ENCODE peak calls at places on chromosomes 4 and X, in eight cellular contexts. One of them, this sample, is unnamed.

GRCh38 chr4:46844325-46844917 is 64.6 kb downstream of the COX7B2 start:
- DNase-seq in NCI-H1436: peak; percentile 10
- DNase-seq in neural progenitor cell: peak; percentile 73
- DNase-seq in GM04504: peak; percentile 4
- DNase-seq in spleen: no peak
- DNase-seq in activated CD8-positive, alpha-beta T cell treated with anti-CD3 and anti-CD28 coated beads for 36 hours: peak; percentile 79
- DNase-seq in midbrain: peak; percentile 76
- DNase-seq in SK-N-SH: peak; percentile 23
- DNase-seq in this sample: peak; percentile 68

GRCh38 chrX:46649421-46650260 is 76.1 kb downstream of the CHST7 start:
- DNase-seq in neural progenitor cell: peak; percentile 45
- DNase-seq in activated CD8-positive, alpha-beta T cell treated with anti-CD3 and anti-CD28 coated beads for 36 hours: no peak
- DNase-seq in GM04504: no peak
- DNase-seq in NCI-H1436: no peak
- DNase-seq in spleen: no peak
- DNase-seq in midbrain: peak; percentile 6
- DNase-seq in SK-N-SH: peak; percentile 52
- DNase-seq in this sample: peak; percentile 41

GRCh38 chr4:143097751-143098150 is 87.0 kb upstream of the USP38 start:
- DNase-seq in GM04504: no peak
- DNase-seq in neural progenitor cell: no peak
- DNase-seq in activated CD8-positive, alpha-beta T cell treated with anti-CD3 and anti-CD28 coated beads for 36 hours: no peak
- DNase-seq in midbrain: no peak
- DNase-seq in spleen: no peak
- DNase-seq in SK-N-SH: no peak
- DNase-seq in NCI-H1436: no peak
- DNase-seq in this sample: no peak

GRCh38 chr4:849478-850175 is 23.7 kb upstream of the CPLX1 start:
- DNase-seq in neural progenitor cell: no peak
- DNase-seq in SK-N-SH: peak; percentile 24
- DNase-seq in activated CD8-positive, alpha-beta T cell treated with anti-CD3 and anti-CD28 coated beads for 36 hours: no peak
- DNase-seq in GM04504: no peak
- DNase-seq in midbrain: no peak
- DNase-seq in NCI-H1436: no peak
- DNase-seq in spleen: peak; percentile 68
- DNase-seq in this sample: no peak

GRCh38 chrX:114924846-114925245 is 92.6 kb downstream of the IL13RA2 start:
- DNase-seq in midbrain: no peak
- DNase-seq in NCI-H1436: no peak
- DNase-seq in GM04504: peak; percentile 2
- DNase-seq in SK-N-SH: no peak
- DNase-seq in activated CD8-positive, alpha-beta T cell treated with anti-CD3 and anti-CD28 coated beads for 36 hours: no peak
- DNase-seq in spleen: no peak
- DNase-seq in neural progenitor cell: no peak
- DNase-seq in this sample: no peak

GRCh38 chr4:23337292-23337691 is 552.6 kb downstream of the PPARGC1A start:
- DNase-seq in NCI-H1436: no peak
- DNase-seq in activated CD8-positive, alpha-beta T cell treated with anti-CD3 and anti-CD28 coated beads for 36 hours: no peak
- DNase-seq in neural progenitor cell: peak; percentile 22
- DNase-seq in GM04504: no peak
- DNase-seq in SK-N-SH: no peak
- DNase-seq in spleen: no peak
- DNase-seq in midbrain: no peak
- DNase-seq in this sample: no peak

GRCh38 chrX:53547668-53548067 is 113.5 kb upstream of the HSD17B10 start:
- DNase-seq in neural progenitor cell: no peak
- DNase-seq in GM04504: no peak
- DNase-seq in activated CD8-positive, alpha-beta T cell treated with anti-CD3 and anti-CD28 coated beads for 36 hours: peak; percentile 11
- DNase-seq in spleen: no peak
- DNase-seq in midbrain: no peak
- DNase-seq in NCI-H1436: no peak
- DNase-seq in SK-N-SH: no peak
- DNase-seq in this sample: no peak

GRCh38 chr4:182179105-182179504 is 64.1 kb upstream of the TENM3 start:
- DNase-seq in NCI-H1436: peak; percentile 73
- DNase-seq in SK-N-SH: peak; percentile 45
- DNase-seq in activated CD8-positive, alpha-beta T cell treated with anti-CD3 and anti-CD28 coated beads for 36 hours: no peak
- DNase-seq in GM04504: no peak
- DNase-seq in neural progenitor cell: peak; percentile 87
- DNase-seq in spleen: no peak
- DNase-seq in midbrain: no peak
- DNase-seq in this sample: no peak

GRCh38 chrX:43970528-43970927 is 2.7 kb downstream of the NDP start:
- DNase-seq in neural progenitor cell: no peak
- DNase-seq in SK-N-SH: no peak
- DNase-seq in midbrain: no peak
- DNase-seq in spleen: no peak
- DNase-seq in NCI-H1436: no peak
- DNase-seq in GM04504: no peak
- DNase-seq in activated CD8-positive, alpha-beta T cell treated with anti-CD3 and anti-CD28 coated beads for 36 hours: no peak
- DNase-seq in this sample: no peak

GRCh38 chr4:73723029-73723428 is 17.3 kb upstream of the CXCL8 start:
- DNase-seq in activated CD8-positive, alpha-beta T cell treated with anti-CD3 and anti-CD28 coated beads for 36 hours: no peak
- DNase-seq in midbrain: no peak
- DNase-seq in spleen: no peak
- DNase-seq in SK-N-SH: no peak
- DNase-seq in neural progenitor cell: no peak
- DNase-seq in GM04504: no peak
- DNase-seq in NCI-H1436: no peak
- DNase-seq in this sample: no peak

GRCh38 chr4:74230902-74231499 is 73.1 kb downstream of the MTHFD2L start:
- DNase-seq in activated CD8-positive, alpha-beta T cell treated with anti-CD3 and anti-CD28 coated beads for 36 hours: peak; percentile 18
- DNase-seq in spleen: no peak
- DNase-seq in SK-N-SH: no peak
- DNase-seq in GM04504: peak; percentile 81
- DNase-seq in neural progenitor cell: no peak
- DNase-seq in NCI-H1436: no peak
- DNase-seq in midbrain: no peak
- DNase-seq in this sample: no peak

GRCh38 chr4:172411180-172411579 is 598.0 kb downstream of the GALNTL6 start:
- DNase-seq in midbrain: no peak
- DNase-seq in spleen: no peak
- DNase-seq in neural progenitor cell: no peak
- DNase-seq in activated CD8-positive, alpha-beta T cell treated with anti-CD3 and anti-CD28 coated beads for 36 hours: no peak
- DNase-seq in SK-N-SH: peak; percentile 21
- DNase-seq in NCI-H1436: peak; percentile 56
- DNase-seq in GM04504: no peak
- DNase-seq in this sample: no peak

GRCh38 chrX:135974279-135974856 is 580 bp upstream of the MMGT1 start:
- DNase-seq in activated CD8-positive, alpha-beta T cell treated with anti-CD3 and anti-CD28 coated beads for 36 hours: peak; percentile 64
- DNase-seq in midbrain: peak; percentile 60
- DNase-seq in spleen: peak; percentile 89
- DNase-seq in neural progenitor cell: peak; percentile 85
- DNase-seq in SK-N-SH: peak; percentile 92
- DNase-seq in GM04504: no peak
- DNase-seq in NCI-H1436: peak; percentile 81
- DNase-seq in this sample: peak; percentile 81

GRCh38 chr4:180828455-180829018 is 1414.7 kb upstream of the TENM3 start:
- DNase-seq in spleen: no peak
- DNase-seq in activated CD8-positive, alpha-beta T cell treated with anti-CD3 and anti-CD28 coated beads for 36 hours: peak; percentile 22
- DNase-seq in NCI-H1436: peak; percentile 41
- DNase-seq in midbrain: peak; percentile 73
- DNase-seq in SK-N-SH: peak; percentile 51
- DNase-seq in GM04504: no peak
- DNase-seq in neural progenitor cell: peak; percentile 51
- DNase-seq in this sample: peak; percentile 73

GRCh38 chr4:112060212-112060611 is 85.0 kb upstream of the FAM241A start:
- DNase-seq in spleen: no peak
- DNase-seq in GM04504: no peak
- DNase-seq in midbrain: peak; percentile 4
- DNase-seq in neural progenitor cell: peak; percentile 52
- DNase-seq in SK-N-SH: peak; percentile 13
- DNase-seq in NCI-H1436: no peak
- DNase-seq in activated CD8-positive, alpha-beta T cell treated with anti-CD3 and anti-CD28 coated beads for 36 hours: peak; percentile 5
- DNase-seq in this sample: peak; percentile 6

GRCh38 chrX:140524556-140524955 is 19.7 kb upstream of the SOX3 start:
- DNase-seq in activated CD8-positive, alpha-beta T cell treated with anti-CD3 and anti-CD28 coated beads for 36 hours: no peak
- DNase-seq in spleen: no peak
- DNase-seq in NCI-H1436: no peak
- DNase-seq in SK-N-SH: no peak
- DNase-seq in neural progenitor cell: no peak
- DNase-seq in midbrain: no peak
- DNase-seq in GM04504: no peak
- DNase-seq in this sample: no peak

GRCh38 chr4:143251781-143252180 is 67.1 kb downstream of the USP38 start:
- DNase-seq in neural progenitor cell: no peak
- DNase-seq in activated CD8-positive, alpha-beta T cell treated with anti-CD3 and anti-CD28 coated beads for 36 hours: no peak
- DNase-seq in spleen: no peak
- DNase-seq in midbrain: no peak
- DNase-seq in SK-N-SH: no peak
- DNase-seq in NCI-H1436: no peak
- DNase-seq in GM04504: no peak
- DNase-seq in this sample: no peak

GRCh38 chrX:28472926-28473325 is 114.3 kb upstream of the IL1RAPL1 start:
- DNase-seq in neural progenitor cell: peak; percentile 5
- DNase-seq in activated CD8-positive, alpha-beta T cell treated with anti-CD3 and anti-CD28 coated beads for 36 hours: no peak
- DNase-seq in SK-N-SH: no peak
- DNase-seq in midbrain: peak; percentile 12
- DNase-seq in NCI-H1436: no peak
- DNase-seq in GM04504: no peak
- DNase-seq in spleen: no peak
- DNase-seq in this sample: peak; percentile 54

GRCh38 chr4:8542776-8543525 is 37.2 kb upstream of the GPR78 start:
- DNase-seq in neural progenitor cell: no peak
- DNase-seq in NCI-H1436: no peak
- DNase-seq in spleen: peak; percentile 57
- DNase-seq in midbrain: no peak
- DNase-seq in SK-N-SH: no peak
- DNase-seq in activated CD8-positive, alpha-beta T cell treated with anti-CD3 and anti-CD28 coated beads for 36 hours: no peak
- DNase-seq in GM04504: peak; percentile 65
- DNase-seq in this sample: no peak

GRCh38 chrX:17613979-17614572 is 123.2 kb upstream of the SCML1 start:
- DNase-seq in NCI-H1436: no peak
- DNase-seq in spleen: no peak
- DNase-seq in activated CD8-positive, alpha-beta T cell treated with anti-CD3 and anti-CD28 coated beads for 36 hours: peak; percentile 24
- DNase-seq in neural progenitor cell: no peak
- DNase-seq in midbrain: no peak
- DNase-seq in SK-N-SH: no peak
- DNase-seq in GM04504: no peak
- DNase-seq in this sample: no peak

GRCh38 chrX:39242187-39242586 is 440.9 kb downstream of the MID1IP1 start:
- DNase-seq in midbrain: peak; percentile 18
- DNase-seq in neural progenitor cell: peak; percentile 44
- DNase-seq in SK-N-SH: peak; percentile 16
- DNase-seq in activated CD8-positive, alpha-beta T cell treated with anti-CD3 and anti-CD28 coated beads for 36 hours: peak; percentile 12
- DNase-seq in GM04504: no peak
- DNase-seq in NCI-H1436: peak; percentile 7
- DNase-seq in spleen: no peak
- DNase-seq in this sample: peak; percentile 29

GRCh38 chr4:8303081-8303480 is 33.5 kb downstream of the HTRA3 start:
- DNase-seq in midbrain: no peak
- DNase-seq in NCI-H1436: no peak
- DNase-seq in GM04504: no peak
- DNase-seq in neural progenitor cell: no peak
- DNase-seq in spleen: peak; percentile 37
- DNase-seq in activated CD8-positive, alpha-beta T cell treated with anti-CD3 and anti-CD28 coated beads for 36 hours: no peak
- DNase-seq in SK-N-SH: no peak
- DNase-seq in this sample: no peak

GRCh38 chr4:128630881-128631280 is 178.6 kb upstream of the JADE1 start:
- DNase-seq in activated CD8-positive, alpha-beta T cell treated with anti-CD3 and anti-CD28 coated beads for 36 hours: no peak
- DNase-seq in neural progenitor cell: no peak
- DNase-seq in GM04504: no peak
- DNase-seq in SK-N-SH: no peak
- DNase-seq in NCI-H1436: no peak
- DNase-seq in midbrain: peak; percentile 9
- DNase-seq in spleen: no peak
- DNase-seq in this sample: no peak

GRCh38 chrX:19882066-19882775 is 5.2 kb downstream of the SH3KBP1 start:
- DNase-seq in midbrain: no peak
- DNase-seq in neural progenitor cell: no peak
- DNase-seq in spleen: no peak
- DNase-seq in activated CD8-positive, alpha-beta T cell treated with anti-CD3 and anti-CD28 coated beads for 36 hours: no peak
- DNase-seq in NCI-H1436: no peak
- DNase-seq in SK-N-SH: no peak
- DNase-seq in GM04504: no peak
- DNase-seq in this sample: no peak

GRCh38 chr4:172308078-172308477 is 494.9 kb downstream of the GALNTL6 start:
- DNase-seq in neural progenitor cell: no peak
- DNase-seq in GM04504: no peak
- DNase-seq in midbrain: no peak
- DNase-seq in NCI-H1436: no peak
- DNase-seq in spleen: no peak
- DNase-seq in activated CD8-positive, alpha-beta T cell treated with anti-CD3 and anti-CD28 coated beads for 36 hours: no peak
- DNase-seq in SK-N-SH: no peak
- DNase-seq in this sample: no peak

GRCh38 chr4:148053298-148054003 is 321.6 kb downstream of the ARHGAP10 start:
- DNase-seq in activated CD8-positive, alpha-beta T cell treated with anti-CD3 and anti-CD28 coated beads for 36 hours: no peak
- DNase-seq in SK-N-SH: no peak
- DNase-seq in neural progenitor cell: no peak
- DNase-seq in spleen: no peak
- DNase-seq in GM04504: no peak
- DNase-seq in midbrain: no peak
- DNase-seq in NCI-H1436: peak; percentile 42
- DNase-seq in this sample: no peak

GRCh38 chr4:137451150-137451850 is 81.0 kb downstream of the PCDH18 start:
- DNase-seq in SK-N-SH: no peak
- DNase-seq in GM04504: no peak
- DNase-seq in NCI-H1436: no peak
- DNase-seq in spleen: no peak
- DNase-seq in activated CD8-positive, alpha-beta T cell treated with anti-CD3 and anti-CD28 coated beads for 36 hours: no peak
- DNase-seq in midbrain: no peak
- DNase-seq in neural progenitor cell: no peak
- DNase-seq in this sample: no peak

GRCh38 chrX:110871839-110872238 is 76.2 kb upstream of the CHRDL1 start:
- DNase-seq in NCI-H1436: no peak
- DNase-seq in activated CD8-positive, alpha-beta T cell treated with anti-CD3 and anti-CD28 coated beads for 36 hours: no peak
- DNase-seq in midbrain: no peak
- DNase-seq in GM04504: no peak
- DNase-seq in neural progenitor cell: no peak
- DNase-seq in SK-N-SH: no peak
- DNase-seq in spleen: no peak
- DNase-seq in this sample: no peak

GRCh38 chr4:73976716-73977115 is 5.1 kb downstream of the PF4 start:
- DNase-seq in spleen: no peak
- DNase-seq in NCI-H1436: no peak
- DNase-seq in midbrain: no peak
- DNase-seq in neural progenitor cell: no peak
- DNase-seq in GM04504: no peak
- DNase-seq in SK-N-SH: no peak
- DNase-seq in activated CD8-positive, alpha-beta T cell treated with anti-CD3 and anti-CD28 coated beads for 36 hours: no peak
- DNase-seq in this sample: no peak

GRCh38 chrX:153474718-153475117 is 4.3 kb upstream of the HAUS7 start:
- DNase-seq in GM04504: no peak
- DNase-seq in spleen: peak; percentile 87
- DNase-seq in neural progenitor cell: peak; percentile 68
- DNase-seq in midbrain: no peak
- DNase-seq in SK-N-SH: no peak
- DNase-seq in activated CD8-positive, alpha-beta T cell treated with anti-CD3 and anti-CD28 coated beads for 36 hours: peak; percentile 42
- DNase-seq in NCI-H1436: peak; percentile 49
- DNase-seq in this sample: no peak

GRCh38 chrX:8404443-8404842 is 60.2 kb upstream of the VCX3B start:
- DNase-seq in activated CD8-positive, alpha-beta T cell treated with anti-CD3 and anti-CD28 coated beads for 36 hours: no peak
- DNase-seq in spleen: no peak
- DNase-seq in NCI-H1436: no peak
- DNase-seq in midbrain: no peak
- DNase-seq in GM04504: no peak
- DNase-seq in SK-N-SH: no peak
- DNase-seq in neural progenitor cell: peak; percentile 60
- DNase-seq in this sample: no peak

GRCh38 chrX:40105016-40105790 is 7.4 kb upstream of the BCOR start:
- DNase-seq in SK-N-SH: peak; percentile 64
- DNase-seq in GM04504: no peak
- DNase-seq in neural progenitor cell: peak; percentile 69
- DNase-seq in NCI-H1436: no peak
- DNase-seq in spleen: peak; percentile 91
- DNase-seq in activated CD8-positive, alpha-beta T cell treated with anti-CD3 and anti-CD28 coated beads for 36 hours: no peak
- DNase-seq in midbrain: no peak
- DNase-seq in this sample: no peak

GRCh38 chr4:99847362-99847976 is 30.8 kb downstream of the DAPP1 start:
- DNase-seq in neural progenitor cell: no peak
- DNase-seq in NCI-H1436: no peak
- DNase-seq in activated CD8-positive, alpha-beta T cell treated with anti-CD3 and anti-CD28 coated beads for 36 hours: peak; percentile 46
- DNase-seq in midbrain: no peak
- DNase-seq in spleen: no peak
- DNase-seq in SK-N-SH: no peak
- DNase-seq in GM04504: no peak
- DNase-seq in this sample: peak; percentile 13

GRCh38 chrX:15343075-15343476 is 7.8 kb upstream of the PIGA start:
- DNase-seq in midbrain: no peak
- DNase-seq in neural progenitor cell: no peak
- DNase-seq in SK-N-SH: no peak
- DNase-seq in GM04504: peak; percentile 38
- DNase-seq in spleen: no peak
- DNase-seq in activated CD8-positive, alpha-beta T cell treated with anti-CD3 and anti-CD28 coated beads for 36 hours: no peak
- DNase-seq in NCI-H1436: no peak
- DNase-seq in this sample: no peak

This sample was measured in globus pallidus.